ENCODE peak calls at places on chromosomes 3 and 15, in four cellular contexts. One of them, this sample, is unnamed.

GRCh38 chr3:197031315-197032285 is 2.0 kb upstream of the MELTF start:
- DNase-seq in IMR-90: peak; percentile 100
- DNase-seq in A549: peak; percentile 92
- DNase-seq in HepG2: peak; percentile 96
- DNase-seq in this sample: peak; percentile 73

GRCh38 chr3:53496984-53497383 is 2.6 kb downstream of the CACNA1D start:
- DNase-seq in HepG2: no peak
- DNase-seq in IMR-90: no peak
- DNase-seq in A549: no peak
- DNase-seq in this sample: no peak

GRCh38 chr15:27487846-27488245 is 516.9 kb downstream of the GABRG3 start:
- DNase-seq in A549: no peak
- DNase-seq in IMR-90: no peak
- DNase-seq in HepG2: no peak
- DNase-seq in this sample: no peak

GRCh38 chr3:23992051-23992628 is 47.1 kb downstream of the NR1D2 start:
- DNase-seq in IMR-90: peak; percentile 55
- DNase-seq in A549: no peak
- DNase-seq in HepG2: no peak
- DNase-seq in this sample: no peak

GRCh38 chr15:92780816-92781215 is 119.3 kb upstream of the CHD2 start:
- DNase-seq in IMR-90: no peak
- DNase-seq in HepG2: no peak
- DNase-seq in A549: no peak
- DNase-seq in this sample: no peak

GRCh38 chr15:77021803-77022381 is 27.0 kb downstream of the PSTPIP1 start:
- DNase-seq in IMR-90: peak; percentile 68
- DNase-seq in A549: no peak
- DNase-seq in HepG2: no peak
- DNase-seq in this sample: no peak

GRCh38 chr3:169288548-169288947 is 375.0 kb downstream of the MECOM start:
- DNase-seq in HepG2: no peak
- DNase-seq in A549: no peak
- DNase-seq in IMR-90: no peak
- DNase-seq in this sample: no peak

GRCh38 chr15:56337084-56337725 is 28.0 kb upstream of the TEX9 start:
- DNase-seq in IMR-90: no peak
- DNase-seq in A549: no peak
- DNase-seq in HepG2: no peak
- DNase-seq in this sample: no peak

GRCh38 chr3:88263417-88264116 is 113.8 kb downstream of the C3orf38 start:
- DNase-seq in IMR-90: no peak
- DNase-seq in A549: no peak
- DNase-seq in HepG2: no peak
- DNase-seq in this sample: no peak

GRCh38 chr15:42149493-42150245 is 6.8 kb downstream of the PLA2G4F start:
- DNase-seq in A549: no peak
- DNase-seq in HepG2: peak; percentile 15
- DNase-seq in IMR-90: no peak
- DNase-seq in this sample: no peak

GRCh38 chr3:46395210-46395661 is 11.6 kb downstream of the CCR5AS start:
- DNase-seq in HepG2: no peak
- DNase-seq in A549: no peak
- DNase-seq in IMR-90: peak; percentile 33
- DNase-seq in this sample: peak; percentile 58

GRCh38 chr15:43912208-43912607 is 85.4 kb downstream of the WDR76 start:
- DNase-seq in A549: no peak
- DNase-seq in HepG2: no peak
- DNase-seq in IMR-90: no peak
- DNase-seq in this sample: no peak

GRCh38 chr15:81940467-81941451 is 105.1 kb downstream of the MEX3B start:
- DNase-seq in HepG2: no peak
- DNase-seq in A549: no peak
- DNase-seq in IMR-90: peak; percentile 92
- DNase-seq in this sample: peak; percentile 35

GRCh38 chr15:39000008-39000734 is 435.6 kb upstream of the RASGRP1 start:
- DNase-seq in A549: no peak
- DNase-seq in HepG2: no peak
- DNase-seq in IMR-90: no peak
- DNase-seq in this sample: no peak

GRCh38 chr3:48851407-48851806 is 3.7 kb upstream of the PRKAR2A start:
- DNase-seq in IMR-90: peak; percentile 66
- DNase-seq in A549: no peak
- DNase-seq in HepG2: no peak
- DNase-seq in this sample: peak; percentile 22

GRCh38 chr3:146163584-146163983 is 2.6 kb upstream of the PLOD2 start:
- DNase-seq in IMR-90: peak; percentile 94
- DNase-seq in HepG2: no peak
- DNase-seq in A549: peak; percentile 77
- DNase-seq in this sample: no peak

GRCh38 chr3:149536429-149536828 is 61.9 kb downstream of the TM4SF4 start:
- DNase-seq in A549: no peak
- DNase-seq in IMR-90: no peak
- DNase-seq in HepG2: no peak
- DNase-seq in this sample: peak; percentile 12

GRCh38 chr15:25597576-25597975 is 158.8 kb upstream of the UBE3A start:
- DNase-seq in IMR-90: no peak
- DNase-seq in HepG2: no peak
- DNase-seq in A549: no peak
- DNase-seq in this sample: no peak

GRCh38 chr3:168951368-168951767 is 712.1 kb downstream of the MECOM start:
- DNase-seq in HepG2: peak; percentile 24
- DNase-seq in A549: no peak
- DNase-seq in IMR-90: no peak
- DNase-seq in this sample: no peak

GRCh38 chr3:129560931-129561594 is 18.1 kb downstream of the H1-8 start:
- DNase-seq in A549: no peak
- DNase-seq in HepG2: no peak
- DNase-seq in IMR-90: peak; percentile 76
- DNase-seq in this sample: no peak

GRCh38 chr15:52054381-52054780 is 35.4 kb downstream of the MAPK6 start:
- DNase-seq in A549: no peak
- DNase-seq in IMR-90: peak; percentile 22
- DNase-seq in HepG2: peak; percentile 77
- DNase-seq in this sample: no peak

GRCh38 chr15:72368895-72369294 is 6.9 kb downstream of the HEXA start:
- DNase-seq in A549: no peak
- DNase-seq in HepG2: no peak
- DNase-seq in IMR-90: no peak
- DNase-seq in this sample: no peak

GRCh38 chr3:12139111-12139511 is 19.6 kb downstream of the TIMP4 start:
- DNase-seq in A549: peak; percentile 43
- DNase-seq in HepG2: peak; percentile 33
- DNase-seq in IMR-90: peak; percentile 73
- DNase-seq in this sample: no peak

GRCh38 chr3:164360078-164360578 is 718.2 kb downstream of the SI start:
- DNase-seq in IMR-90: no peak
- DNase-seq in HepG2: no peak
- DNase-seq in A549: no peak
- DNase-seq in this sample: no peak

GRCh38 chr15:38197553-38197952 is 55.1 kb upstream of the SPRED1 start:
- DNase-seq in HepG2: peak; percentile 26
- DNase-seq in IMR-90: peak; percentile 11
- DNase-seq in A549: no peak
- DNase-seq in this sample: no peak

GRCh38 chr15:47294765-47295259 is 422.5 kb upstream of the SEMA6D start:
- DNase-seq in IMR-90: no peak
- DNase-seq in HepG2: no peak
- DNase-seq in A549: no peak
- DNase-seq in this sample: no peak

DNA sequence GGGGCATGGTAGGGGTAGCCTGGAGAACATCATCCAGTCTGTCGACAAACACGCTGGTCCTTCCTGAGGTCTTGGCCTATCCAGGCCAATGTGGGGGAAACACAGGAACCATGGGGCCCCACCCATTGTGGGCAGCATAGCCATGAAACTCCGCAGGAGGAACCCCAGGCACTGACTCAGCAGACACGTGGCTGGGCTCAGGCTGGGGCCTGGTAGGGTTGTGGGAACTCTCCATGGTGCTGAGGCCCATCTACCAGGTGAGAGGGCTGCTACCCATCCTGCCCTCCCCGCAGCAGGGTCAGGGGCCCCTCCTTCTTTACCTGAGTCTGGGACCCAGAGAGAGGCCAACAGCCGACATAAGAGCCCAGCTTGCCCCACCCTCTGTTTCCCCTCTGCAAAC is 22.6 kb upstream of the CACNA2D2 start:
- DNase-seq in A549: peak; percentile 40
- DNase-seq in IMR-90: peak; percentile 30
- DNase-seq in HepG2: peak; percentile 25
- DNase-seq in this sample: peak; percentile 90
- TF ChIP-seq MAZ in A549: no peak
- TF ChIP-seq MAZ in IMR-90: no peak
- TF ChIP-seq MAZ in HepG2: no peak
- TF ChIP-seq MAZ in this sample: peak; percentile 89

DNA sequence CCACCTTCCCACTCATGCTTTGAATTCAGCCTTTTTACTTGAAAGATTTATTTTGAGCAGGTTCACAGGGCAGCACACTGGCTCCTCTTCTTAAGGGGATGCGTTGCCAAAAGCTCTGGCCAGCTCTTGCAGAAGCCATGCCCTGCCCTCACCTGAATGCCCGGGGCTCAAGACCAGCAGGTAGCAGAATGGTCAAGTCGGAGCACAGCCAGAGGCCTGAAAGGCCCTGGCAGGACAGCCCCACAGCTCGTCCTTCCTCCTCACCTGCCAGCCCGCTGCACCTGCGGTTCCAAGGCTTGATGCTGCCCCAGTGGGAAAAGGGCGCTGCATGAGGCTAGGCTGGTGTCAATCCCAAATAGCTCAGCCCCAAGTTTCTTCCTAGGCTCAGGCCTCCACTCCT is 13.1 kb downstream of the CA12 start:
- DNase-seq in HepG2: no peak
- DNase-seq in A549: no peak
- DNase-seq in IMR-90: no peak
- DNase-seq in this sample: no peak
- TF ChIP-seq USF2 in HepG2: no peak
- TF ChIP-seq USF2 in A549: no peak
- TF ChIP-seq USF2 in IMR-90: no peak
- TF ChIP-seq USF2 in this sample: no peak

DNA sequence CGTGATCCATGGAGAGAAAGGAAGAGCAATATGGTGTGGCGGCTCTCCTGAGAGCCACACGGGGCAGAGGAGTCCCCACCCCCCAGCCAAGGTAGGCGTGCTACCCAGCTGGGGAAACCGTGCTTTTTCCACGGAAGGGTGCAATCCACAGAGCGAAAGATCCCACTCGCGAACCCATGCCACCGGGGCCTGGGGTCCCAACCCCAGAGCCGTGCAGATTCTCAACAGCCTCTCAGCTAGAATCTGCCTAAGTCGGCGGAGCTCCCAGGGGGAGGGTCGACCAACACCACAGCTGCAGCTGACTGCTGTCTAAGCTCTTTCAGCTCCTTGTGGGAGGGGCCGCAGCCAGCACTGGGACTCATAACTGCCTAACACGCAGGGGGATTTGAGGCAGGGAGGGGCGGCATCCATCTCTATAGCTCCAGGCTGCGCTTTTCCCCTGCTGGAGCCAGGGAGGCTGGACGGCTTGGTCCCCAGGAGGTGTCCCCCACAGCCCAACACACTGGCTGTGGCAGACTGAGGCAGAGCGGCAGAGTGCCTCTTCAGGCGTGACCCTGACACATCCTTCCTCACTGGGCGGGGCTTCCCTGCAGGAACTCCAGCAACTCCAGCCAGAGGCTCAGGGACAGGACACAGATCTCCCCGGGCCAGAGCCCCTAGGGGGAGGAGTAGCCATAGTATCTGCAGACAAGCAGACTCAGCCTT is 107.6 kb upstream of the ZBTB20 start:
- DNase-seq in A549: no peak
- DNase-seq in HepG2: no peak
- DNase-seq in IMR-90: no peak
- DNase-seq in this sample: no peak
- TF ChIP-seq MAZ in A549: no peak
- TF ChIP-seq MAZ in HepG2: no peak
- TF ChIP-seq MAZ in IMR-90: no peak
- TF ChIP-seq MAZ in this sample: no peak

GRCh38 chr15:79475312-79475711 is 43.2 kb downstream of the MINAR1 start:
- DNase-seq in A549: no peak
- DNase-seq in HepG2: no peak
- DNase-seq in IMR-90: peak; percentile 56
- DNase-seq in this sample: no peak

GRCh38 chr15:79479616-79480015 is 47.5 kb downstream of the MINAR1 start:
- DNase-seq in A549: no peak
- DNase-seq in HepG2: no peak
- DNase-seq in IMR-90: no peak
- DNase-seq in this sample: no peak

GRCh38 chr15:79472446-79472845 is 40.3 kb downstream of the MINAR1 start:
- DNase-seq in HepG2: no peak
- DNase-seq in IMR-90: no peak
- DNase-seq in A549: no peak
- DNase-seq in this sample: no peak

GRCh38 chr15:79478108-79478507 is 46.0 kb downstream of the MINAR1 start:
- DNase-seq in IMR-90: no peak
- DNase-seq in HepG2: no peak
- DNase-seq in A549: no peak
- DNase-seq in this sample: no peak

DNA sequence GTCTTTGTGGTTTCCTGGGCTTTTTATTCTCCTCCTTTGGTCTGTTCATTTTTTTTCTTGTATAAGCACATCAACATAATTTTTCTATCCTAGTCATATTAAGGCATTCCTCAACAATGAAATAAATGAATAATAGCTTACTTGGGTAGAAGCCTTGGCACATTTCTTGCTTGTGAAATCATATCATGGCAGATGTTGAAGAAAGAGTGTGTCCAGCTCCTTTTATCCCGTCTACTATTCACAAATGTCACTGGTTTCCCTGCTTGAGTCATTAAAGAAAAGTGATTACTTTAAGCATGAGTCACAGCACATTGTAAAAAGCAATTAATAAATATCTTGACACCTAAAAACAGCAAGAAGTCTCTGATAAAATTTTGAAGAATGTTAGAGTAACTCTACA is 42.1 kb downstream of the MINAR1 start:
- DNase-seq in HepG2: no peak
- DNase-seq in A549: no peak
- DNase-seq in IMR-90: peak; percentile 31
- DNase-seq in this sample: no peak
- TF ChIP-seq USF2 in HepG2: no peak
- TF ChIP-seq USF2 in A549: no peak
- TF ChIP-seq USF2 in IMR-90: no peak
- TF ChIP-seq USF2 in this sample: no peak

DNA sequence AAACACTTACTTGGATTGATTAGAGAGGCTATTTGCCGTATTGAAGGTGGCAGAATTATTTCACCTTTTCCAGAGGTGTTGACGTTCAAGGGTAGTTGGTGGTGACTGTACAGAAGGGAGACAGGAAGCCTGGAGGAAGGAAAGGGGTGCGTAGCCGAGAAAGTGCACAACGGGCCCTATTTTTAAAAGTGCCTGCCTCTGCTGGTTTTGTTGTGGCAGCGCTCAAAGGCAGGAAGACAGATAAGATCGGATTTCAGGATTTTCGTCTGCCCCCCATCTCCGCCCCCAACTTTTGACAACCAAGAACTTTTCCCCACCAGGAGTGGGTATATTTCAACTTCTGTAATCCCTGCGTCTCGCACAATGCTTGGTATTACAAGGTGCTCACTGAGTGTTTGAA is 38.5 kb downstream of the SMAD3 start:
- DNase-seq in HepG2: no peak
- DNase-seq in A549: no peak
- DNase-seq in IMR-90: no peak
- DNase-seq in this sample: no peak
- TF ChIP-seq MAZ in HepG2: no peak
- TF ChIP-seq MAZ in A549: no peak
- TF ChIP-seq MAZ in IMR-90: no peak
- TF ChIP-seq MAZ in this sample: no peak

This sample was measured in K562.